ENCODE peak calls at places on chromosomes 3 and 15, in five cellular contexts. One of them, this sample, is unnamed.

GRCh38 chr3:27630892-27631291 is 91.2 kb downstream of the EOMES start:
- DNase-seq in A549: peak; percentile 49
- DNase-seq in GM12878: no peak
- DNase-seq in K562: no peak
- DNase-seq in HepG2: no peak
- DNase-seq in this sample: no peak

GRCh38 chr3:107425033-107425432 is 47.8 kb downstream of the CCDC54 start:
- DNase-seq in A549: no peak
- DNase-seq in GM12878: no peak
- DNase-seq in K562: no peak
- DNase-seq in HepG2: no peak
- DNase-seq in this sample: no peak

GRCh38 chr3:28317438-28318022 is 31.0 kb upstream of the ZCWPW2 start:
- DNase-seq in A549: peak; percentile 43
- DNase-seq in GM12878: no peak
- DNase-seq in K562: peak; percentile 48
- DNase-seq in HepG2: peak; percentile 57
- DNase-seq in this sample: peak; percentile 47

GRCh38 chr3:156693166-156693565 is 18.8 kb downstream of the TIPARP start:
- DNase-seq in A549: no peak
- DNase-seq in GM12878: no peak
- DNase-seq in K562: no peak
- DNase-seq in HepG2: no peak
- DNase-seq in this sample: peak; percentile 78

GRCh38 chr3:175029828-175030227 is 170.7 kb downstream of the NAALADL2 start:
- DNase-seq in A549: no peak
- DNase-seq in GM12878: no peak
- DNase-seq in K562: no peak
- DNase-seq in HepG2: no peak
- DNase-seq in this sample: no peak

GRCh38 chr3:196711838-196712513 is at the start of the genes CEP19 and PIGX:
- DNase-seq in A549: peak; percentile 74
- DNase-seq in GM12878: peak; percentile 67
- DNase-seq in K562: peak; percentile 98
- DNase-seq in HepG2: peak; percentile 60
- DNase-seq in this sample: peak; percentile 84

GRCh38 chr3:153161138-153161713 is 800 bp upstream of the RAP2B start:
- DNase-seq in A549: peak; percentile 99
- DNase-seq in GM12878: peak; percentile 96
- DNase-seq in K562: peak; percentile 97
- DNase-seq in HepG2: peak; percentile 99
- DNase-seq in this sample: peak; percentile 99

GRCh38 chr15:31338879-31339557 is 12.4 kb downstream of the KLF13 start:
- DNase-seq in A549: peak; percentile 30
- DNase-seq in GM12878: peak; percentile 75
- DNase-seq in K562: no peak
- DNase-seq in HepG2: peak; percentile 38
- DNase-seq in this sample: peak; percentile 38

GRCh38 chr3:188700497-188700896 is 471.3 kb upstream of the TPRG1 start:
- DNase-seq in A549: no peak
- DNase-seq in GM12878: no peak
- DNase-seq in K562: no peak
- DNase-seq in HepG2: no peak
- DNase-seq in this sample: no peak

GRCh38 chr15:60379466-60380274 is 18.1 kb downstream of the ANXA2 start:
- DNase-seq in A549: no peak
- DNase-seq in GM12878: no peak
- DNase-seq in K562: no peak
- DNase-seq in HepG2: peak; percentile 99
- DNase-seq in this sample: no peak

GRCh38 chr3:30124435-30125390 is 481.7 kb upstream of the TGFBR2 start:
- DNase-seq in A549: no peak
- DNase-seq in GM12878: no peak
- DNase-seq in K562: no peak
- DNase-seq in HepG2: no peak
- DNase-seq in this sample: no peak

GRCh38 chr3:129051776-129052400 is 8.7 kb upstream of the GP9 start:
- DNase-seq in A549: no peak
- DNase-seq in GM12878: no peak
- DNase-seq in K562: no peak
- DNase-seq in HepG2: no peak
- DNase-seq in this sample: no peak

GRCh38 chr3:8558645-8559044 is 57.0 kb downstream of the LMCD1 start:
- DNase-seq in A549: no peak
- DNase-seq in GM12878: no peak
- DNase-seq in K562: no peak
- DNase-seq in HepG2: no peak
- DNase-seq in this sample: no peak

GRCh38 chr3:188059346-188059745 is 94.6 kb upstream of the LPP start:
- DNase-seq in A549: no peak
- DNase-seq in GM12878: no peak
- DNase-seq in K562: no peak
- DNase-seq in HepG2: no peak
- DNase-seq in this sample: no peak

GRCh38 chr3:151219056-151219455 is 16.0 kb upstream of the GPR171 start:
- DNase-seq in A549: peak; percentile 10
- DNase-seq in GM12878: no peak
- DNase-seq in K562: no peak
- DNase-seq in HepG2: no peak
- DNase-seq in this sample: no peak

GRCh38 chr3:69784854-69785523 is 45.7 kb downstream of the MITF start:
- DNase-seq in A549: peak; percentile 65
- DNase-seq in GM12878: no peak
- DNase-seq in K562: no peak
- DNase-seq in HepG2: no peak
- DNase-seq in this sample: peak; percentile 41

GRCh38 chr3:146142757-146143156 is 18.2 kb downstream of the PLOD2 start:
- DNase-seq in A549: no peak
- DNase-seq in GM12878: no peak
- DNase-seq in K562: no peak
- DNase-seq in HepG2: no peak
- DNase-seq in this sample: peak; percentile 46

GRCh38 chr3:157335677-157336076 is 101.0 kb upstream of the PTX3 start:
- DNase-seq in A549: peak; percentile 46
- DNase-seq in GM12878: no peak
- DNase-seq in K562: no peak
- DNase-seq in HepG2: no peak
- DNase-seq in this sample: peak; percentile 98

GRCh38 chr3:156382458-156383346 is 172.2 kb downstream of the SSR3 start:
- DNase-seq in A549: peak; percentile 53
- DNase-seq in GM12878: no peak
- DNase-seq in K562: peak; percentile 52
- DNase-seq in HepG2: peak; percentile 24
- DNase-seq in this sample: peak; percentile 49

GRCh38 chr15:101675015-101675414 is 22.8 kb upstream of the TM2D3 start:
- DNase-seq in A549: no peak
- DNase-seq in GM12878: no peak
- DNase-seq in K562: no peak
- DNase-seq in HepG2: no peak
- DNase-seq in this sample: no peak

GRCh38 chr15:64571857-64572291 is 111.5 kb downstream of the ZNF609 start:
- DNase-seq in A549: no peak
- DNase-seq in GM12878: peak; percentile 92
- DNase-seq in K562: no peak
- DNase-seq in HepG2: peak; percentile 52
- DNase-seq in this sample: peak; percentile 57

GRCh38 chr3:44277925-44278324 is 36.2 kb downstream of the TOPAZ1 start:
- DNase-seq in A549: no peak
- DNase-seq in GM12878: no peak
- DNase-seq in K562: no peak
- DNase-seq in HepG2: no peak
- DNase-seq in this sample: no peak

GRCh38 chr3:120170223-120170622 is 76.0 kb upstream of the GSK3B start:
- DNase-seq in A549: peak; percentile 31
- DNase-seq in GM12878: no peak
- DNase-seq in K562: no peak
- DNase-seq in HepG2: no peak
- DNase-seq in this sample: no peak

GRCh38 chr3:120622870-120623718 is 27.0 kb downstream of the NDUFB4 start:
- DNase-seq in A549: peak; percentile 48
- DNase-seq in GM12878: no peak
- DNase-seq in K562: peak; percentile 25
- DNase-seq in HepG2: peak; percentile 58
- DNase-seq in this sample: peak; percentile 51

GRCh38 chr3:134799393-134799792 is 4.3 kb downstream of the EPHB1 start:
- DNase-seq in A549: no peak
- DNase-seq in GM12878: no peak
- DNase-seq in K562: no peak
- DNase-seq in HepG2: no peak
- DNase-seq in this sample: no peak

GRCh38 chr3:169744332-169745054 is 20.4 kb downstream of the TERC start:
- DNase-seq in A549: no peak
- DNase-seq in GM12878: no peak
- DNase-seq in K562: no peak
- DNase-seq in HepG2: no peak
- DNase-seq in this sample: peak; percentile 74

GRCh38 chr3:167716920-167717319 is 17.8 kb downstream of the PDCD10 start:
- DNase-seq in A549: no peak
- DNase-seq in GM12878: no peak
- DNase-seq in K562: no peak
- DNase-seq in HepG2: peak; percentile 89
- DNase-seq in this sample: no peak

GRCh38 chr3:124034809-124035152 is 42.9 kb upstream of the ROPN1 start:
- DNase-seq in A549: no peak
- DNase-seq in GM12878: no peak
- DNase-seq in K562: peak; percentile 10
- DNase-seq in HepG2: no peak
- DNase-seq in this sample: no peak

GRCh38 chr15:93028632-93029612 is 60.1 kb downstream of the RGMA start:
- DNase-seq in A549: no peak
- DNase-seq in GM12878: no peak
- DNase-seq in K562: peak; percentile 8
- DNase-seq in HepG2: no peak
- DNase-seq in this sample: peak; percentile 46

GRCh38 chr3:187777331-187778046 is 32.2 kb upstream of the BCL6 start:
- DNase-seq in A549: no peak
- DNase-seq in GM12878: peak; percentile 46
- DNase-seq in K562: no peak
- DNase-seq in HepG2: no peak
- DNase-seq in this sample: peak; percentile 6

GRCh38 chr3:168127466-168127865 is 31.7 kb upstream of the GOLIM4 start:
- DNase-seq in A549: no peak
- DNase-seq in GM12878: no peak
- DNase-seq in K562: no peak
- DNase-seq in HepG2: no peak
- DNase-seq in this sample: no peak

GRCh38 chr15:90063733-90064247 is 38.5 kb downstream of the IDH2 start:
- DNase-seq in A549: no peak
- DNase-seq in GM12878: no peak
- DNase-seq in K562: no peak
- DNase-seq in HepG2: no peak
- DNase-seq in this sample: no peak

GRCh38 chr3:71658131-71658530 is 67.1 kb downstream of the EIF4E3 start:
- DNase-seq in A549: no peak
- DNase-seq in GM12878: no peak
- DNase-seq in K562: no peak
- DNase-seq in HepG2: no peak
- DNase-seq in this sample: peak; percentile 99

GRCh38 chr3:16667633-16668032 is 62.4 kb upstream of the DAZL start:
- DNase-seq in A549: no peak
- DNase-seq in GM12878: no peak
- DNase-seq in K562: no peak
- DNase-seq in HepG2: no peak
- DNase-seq in this sample: no peak

GRCh38 chr15:94673801-94674200 is 442.4 kb downstream of the MCTP2 start:
- DNase-seq in A549: no peak
- DNase-seq in GM12878: no peak
- DNase-seq in K562: no peak
- DNase-seq in HepG2: no peak
- DNase-seq in this sample: peak; percentile 30

GRCh38 chr3:29033511-29033910 is 247.4 kb upstream of the RBMS3 start:
- DNase-seq in A549: no peak
- DNase-seq in GM12878: no peak
- DNase-seq in K562: no peak
- DNase-seq in HepG2: no peak
- DNase-seq in this sample: no peak

DNA sequence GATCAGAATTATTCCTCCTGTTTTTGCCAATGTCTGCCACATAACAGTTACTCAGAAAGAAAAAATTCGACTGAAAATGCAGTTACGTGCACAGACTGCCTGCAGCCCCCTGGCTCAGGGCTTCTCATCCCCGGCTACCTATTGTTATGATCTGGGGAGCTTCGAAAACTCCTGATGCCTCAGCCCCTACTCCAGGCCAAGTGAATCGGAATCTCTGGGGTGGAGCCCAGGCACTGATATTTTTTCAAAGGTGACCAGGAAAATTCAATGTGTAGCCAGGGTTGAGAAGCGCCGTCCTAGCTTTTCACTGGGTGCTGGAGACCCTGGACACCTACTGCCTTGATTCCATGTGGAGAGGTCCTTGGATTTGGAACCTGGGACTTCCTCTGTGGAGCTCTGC is 8.5 kb downstream of the ADAMTS17 start:
- DNase-seq in A549: no peak
- DNase-seq in GM12878: no peak
- DNase-seq in K562: no peak
- DNase-seq in HepG2: no peak
- DNase-seq in this sample: no peak
- H3K4me2 ChIP-seq in A549: no peak overlapping the region
- H3K4me2 ChIP-seq in GM12878: no peak overlapping the region
- H3K4me2 ChIP-seq in K562: no peak overlapping the region
- H3K4me2 ChIP-seq in HepG2: no peak overlapping the region
- H3K4me2 ChIP-seq in this sample: no peak overlapping the region

DNA sequence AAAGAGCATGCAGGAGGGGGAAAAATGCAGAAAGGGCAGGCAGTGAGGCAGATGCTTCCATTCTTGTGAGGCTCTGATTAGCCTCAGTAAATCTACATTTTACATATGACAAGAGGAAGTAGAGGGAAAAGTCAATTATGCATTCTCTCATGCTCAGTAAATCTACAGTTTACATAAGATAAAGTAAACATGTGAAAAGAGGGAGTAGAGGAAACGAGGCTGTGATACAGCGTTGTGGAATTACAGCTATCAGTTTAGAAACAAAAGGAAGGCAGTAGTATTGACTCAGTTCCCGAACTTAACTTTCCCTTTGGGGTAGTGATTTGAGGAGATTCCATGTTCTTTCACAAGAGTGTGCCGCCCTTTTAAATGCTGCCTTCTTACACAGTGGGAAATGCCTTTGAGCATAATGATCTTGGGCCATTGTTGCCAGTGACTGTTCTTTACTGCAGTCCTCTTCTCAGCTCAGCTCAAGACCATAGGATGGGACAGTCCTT is 39.3 kb downstream of the OSTN start:
- DNase-seq in A549: no peak
- DNase-seq in GM12878: no peak
- DNase-seq in K562: no peak
- DNase-seq in HepG2: peak; percentile 29
- DNase-seq in this sample: peak; percentile 91
- TF ChIP-seq MYC in A549: no peak
- TF ChIP-seq MYC in GM12878: no peak
- TF ChIP-seq MYC in K562: no peak
- TF ChIP-seq MYC in HepG2: no peak
- TF ChIP-seq MYC in this sample: no peak

GRCh38 chr3:50388720-50389352 is 29.5 kb upstream of the TMEM115 start:
- DNase-seq in A549: no peak
- DNase-seq in GM12878: no peak
- DNase-seq in K562: no peak
- DNase-seq in HepG2: no peak
- DNase-seq in this sample: no peak
- H3K4me2 ChIP-seq in A549: no peak overlapping the region
- H3K4me2 ChIP-seq in GM12878: no peak overlapping the region
- H3K4me2 ChIP-seq in K562: no peak overlapping the region
- H3K4me2 ChIP-seq in HepG2: no peak overlapping the region
- H3K4me2 ChIP-seq in this sample: no peak overlapping the region

GRCh38 chr3:89173546-89173945 is 66.1 kb downstream of the EPHA3 start:
- DNase-seq in A549: no peak
- DNase-seq in GM12878: no peak
- DNase-seq in K562: no peak
- DNase-seq in HepG2: no peak
- DNase-seq in this sample: no peak
- TF ChIP-seq MYC in A549: no peak
- TF ChIP-seq MYC in GM12878: no peak
- TF ChIP-seq MYC in K562: no peak
- TF ChIP-seq MYC in HepG2: no peak
- TF ChIP-seq MYC in this sample: no peak

This sample was measured in endothelial cell of umbilical vein.